ENCODE peak calls at places on chromosomes 6 and 20, in nine cellular contexts. B is HepG2, O is Panc1, Y is K562, P is spleen, N is GM23338, L is transverse colon, H is stomach, V is HL-60. I is an unnamed sample.

GRCh38 chr6:150352321-150353296 is 16.2 kb upstream of the IYD start:
- DNase-seq in H (no peak), Y (peak), N (no peak), O (no peak), B (no peak), L (no peak), P (no peak), V (no peak), I (no peak)

GRCh38 chr20:62136283-62137091 is 6.7 kb downstream of the PSMA7 start:
- DNase-seq in Y (peak), N (peak), H (peak), O (no peak), B (peak), P (peak), V (peak), L (peak), I (no peak)

GRCh38 chr6:551405-551804 is 105.5 kb downstream of the HUS1B start:
- DNase-seq in B (peak), L (no peak), V (no peak), O (no peak), H (no peak), N (peak), Y (peak), P (no peak), I (no peak)

GRCh38 chr20:54464003-54464402 is 11.4 kb upstream of the DOK5 start:
- DNase-seq in L (no peak), Y (no peak), N (no peak), V (no peak), O (no peak), P (no peak), H (no peak), B (no peak), I (no peak)

GRCh38 chr20:3798405-3798768 is 2.3 kb downstream of the CDC25B start:
- DNase-seq in H (no peak), B (no peak), O (no peak), N (no peak), P (peak), V (no peak), Y (no peak), L (no peak), I (no peak)

GRCh38 chr20:6178537-6178936 is 55.7 kb upstream of the FERMT1 start:
- DNase-seq in L (no peak), B (peak), P (no peak), V (no peak), N (peak), H (no peak), O (peak), Y (peak), I (no peak)

GRCh38 chr6:106692112-106692822 is 62.9 kb downstream of the QRSL1 start:
- DNase-seq in Y (no peak), N (peak), P (no peak), L (peak), V (no peak), H (peak), O (no peak), B (no peak), I (no peak)

GRCh38 chr6:135372758-135373157 is 124.8 kb downstream of the AHI1 start:
- DNase-seq in O (no peak), B (no peak), L (no peak), V (no peak), H (no peak), P (no peak), N (no peak), Y (no peak), I (no peak)

GRCh38 chr6:20326422-20326728 is 75.3 kb upstream of the E2F3 start:
- DNase-seq in V (no peak), H (no peak), L (no peak), O (no peak), N (no peak), P (no peak), Y (no peak), B (no peak), I (no peak)

GRCh38 chr20:24695529-24696225 is 226.2 kb downstream of the SYNDIG1 start:
- DNase-seq in O (no peak), B (no peak), Y (no peak), L (no peak), P (no peak), H (peak), V (no peak), N (no peak), I (no peak)

GRCh38 chr6:111743318-111743717 is 129.9 kb downstream of the FYN start:
- DNase-seq in L (no peak), B (no peak), O (no peak), V (no peak), H (no peak), N (no peak), Y (no peak), P (no peak), I (no peak)

GRCh38 chr6:16700202-16700997 is 60.9 kb downstream of the ATXN1 start:
- DNase-seq in O (no peak), L (peak), H (no peak), N (peak), Y (no peak), B (no peak), V (peak), P (no peak), I (no peak)

GRCh38 chr6:20409427-20409971 is 7.8 kb downstream of the E2F3 start:
- DNase-seq in L (peak), B (no peak), O (no peak), Y (peak), P (no peak), H (no peak), N (no peak), V (no peak), I (no peak)

GRCh38 chr6:168193816-168194701 is 115.0 kb upstream of the FRMD1 start:
- DNase-seq in B (peak), V (no peak), L (no peak), P (no peak), Y (peak), O (no peak), N (peak), H (peak), I (no peak)

GRCh38 chr20:34299925-34300806 is 3.0 kb downstream of the AHCY start:
- DNase-seq in N (no peak), O (no peak), H (no peak), L (no peak), Y (peak), V (no peak), P (no peak), B (peak), I (no peak)

GRCh38 chr20:4656491-4656890 is 65.2 kb upstream of the PRND start:
- DNase-seq in O (no peak), B (no peak), P (no peak), Y (no peak), L (no peak), V (no peak), N (no peak), H (no peak), I (no peak)

GRCh38 chr20:46174469-46175126 is 56.5 kb downstream of the CD40 start:
- DNase-seq in P (peak), V (peak), O (peak), N (peak), H (peak), Y (peak), L (peak), B (peak), I (peak)

GRCh38 chr6:155054851-155055250 is 59.7 kb downstream of the TIAM2 start:
- DNase-seq in H (no peak), O (no peak), Y (no peak), P (no peak), B (no peak), V (no peak), L (no peak), N (no peak), I (no peak)

GRCh38 chr6:34305982-34306702 is 57.3 kb upstream of the SMIM29 start:
- DNase-seq in O (no peak), Y (peak), N (no peak), P (no peak), B (peak), H (peak), L (no peak), V (no peak), I (no peak)

GRCh38 chr6:128131566-128131965 is 230.7 kb upstream of the THEMIS start:
- DNase-seq in L (no peak), V (no peak), P (no peak), B (no peak), N (no peak), Y (no peak), O (no peak), H (no peak), I (no peak)

GRCh38 chr20:9926007-9926406 is 87.1 kb upstream of the PAK5 start:
- DNase-seq in B (no peak), O (no peak), Y (no peak), V (no peak), H (no peak), N (no peak), L (no peak), P (no peak), I (no peak)

GRCh38 chr6:159149641-159150040 is 19.6 kb upstream of the FNDC1 start:
- DNase-seq in B (no peak), P (no peak), N (no peak), L (no peak), Y (no peak), V (no peak), O (no peak), H (no peak), I (no peak)

GRCh38 chr6:159806021-159806458 is 6.0 kb downstream of the PNLDC1 start:
- DNase-seq in L (no peak), O (no peak), V (peak), B (peak), H (no peak), Y (no peak), P (peak), N (no peak), I (no peak)

GRCh38 chr20:1465470-1466210 is 1.0 kb downstream of the NSFL1C start:
- DNase-seq in L (no peak), Y (no peak), V (no peak), O (no peak), P (no peak), B (no peak), H (no peak), N (peak), I (no peak)

GRCh38 chr20:5650191-5650691 is 100.0 kb upstream of the SHLD1 start:
- DNase-seq in V (no peak), N (no peak), B (no peak), P (no peak), O (no peak), Y (no peak), H (no peak), L (no peak), I (no peak)

GRCh38 chr6:3247255-3248146 is 11.2 kb upstream of the PSMG4 start:
- DNase-seq in L (peak), N (peak), H (peak), V (no peak), Y (peak), P (no peak), O (no peak), B (peak), I (no peak)

GRCh38 chr6:136608991-136609390 is 58.8 kb upstream of the MAP7 start:
- DNase-seq in N (no peak), H (no peak), B (no peak), V (no peak), P (no peak), Y (no peak), O (no peak), L (no peak), I (no peak)

GRCh38 chr6:169185692-169186485 is 67.8 kb downstream of the THBS2 start:
- DNase-seq in N (no peak), Y (no peak), L (no peak), B (no peak), H (no peak), V (no peak), O (no peak), P (no peak), I (no peak)

GRCh38 chr6:48069280-48069679 is 41.7 kb downstream of the PTCHD4 start:
- DNase-seq in Y (no peak), B (no peak), O (no peak), P (no peak), N (peak), H (no peak), L (no peak), V (no peak), I (no peak)

GRCh38 chr6:100457251-100457990 is 7.3 kb downstream of the SIM1 start:
- DNase-seq in B (no peak), V (no peak), N (peak), O (no peak), P (no peak), L (no peak), H (no peak), Y (no peak), I (no peak)

GRCh38 chr20:8073024-8073832 is 53.7 kb upstream of the TMX4 start:
- DNase-seq in L (no peak), N (peak), V (peak), O (no peak), P (no peak), H (no peak), Y (peak), B (peak), I (no peak)

GRCh38 chr20:62796699-62797491 is 622 bp downstream of the MRGBP start:
- DNase-seq in N (peak), V (no peak), O (no peak), L (no peak), H (no peak), Y (no peak), P (no peak), B (no peak), I (no peak)

GRCh38 chr6:53939830-53940229 is 145.0 kb downstream of the LRRC1 start:
- DNase-seq in N (peak), Y (no peak), P (no peak), V (no peak), O (no peak), B (no peak), L (no peak), H (no peak), I (no peak)

GRCh38 chr20:4457566-4458543 is 263.9 kb upstream of the PRND start:
- DNase-seq in P (no peak), V (no peak), L (no peak), B (no peak), Y (no peak), O (no peak), H (no peak), N (peak), I (no peak)

GRCh38 chr6:144878577-144878976 is 593.4 kb downstream of the UTRN start:
- DNase-seq in N (no peak), Y (no peak), L (no peak), P (no peak), V (no peak), O (no peak), H (no peak), B (no peak), I (no peak)
- TF ChIP-seq POLR2AphosphoS5 in N (no peak), Y (no peak), L (no peak), P (no peak), V (no peak), O (no peak), H (no peak), B (no peak), I (no peak)

GRCh38 chr6:44487611-44488010 is 100.1 kb downstream of the CDC5L start:
- DNase-seq in L (no peak), B (no peak), N (no peak), O (no peak), Y (no peak), P (no peak), V (no peak), H (no peak), I (no peak)

GRCh38 chr6:44487002-44487401 is 99.5 kb downstream of the CDC5L start:
- DNase-seq in N (no peak), V (no peak), L (no peak), O (no peak), B (no peak), Y (no peak), P (no peak), H (no peak), I (no peak)

GRCh38 chr6:44493132-44493531 is 105.6 kb downstream of the CDC5L start:
- DNase-seq in Y (no peak), H (no peak), P (no peak), N (no peak), V (no peak), B (no peak), L (no peak), O (no peak), I (no peak)

GRCh38 chr6:44493593-44493992 is 106.1 kb downstream of the CDC5L start:
- DNase-seq in N (no peak), L (no peak), B (no peak), P (no peak), O (no peak), Y (no peak), V (no peak), H (no peak), I (no peak)

DNA sequence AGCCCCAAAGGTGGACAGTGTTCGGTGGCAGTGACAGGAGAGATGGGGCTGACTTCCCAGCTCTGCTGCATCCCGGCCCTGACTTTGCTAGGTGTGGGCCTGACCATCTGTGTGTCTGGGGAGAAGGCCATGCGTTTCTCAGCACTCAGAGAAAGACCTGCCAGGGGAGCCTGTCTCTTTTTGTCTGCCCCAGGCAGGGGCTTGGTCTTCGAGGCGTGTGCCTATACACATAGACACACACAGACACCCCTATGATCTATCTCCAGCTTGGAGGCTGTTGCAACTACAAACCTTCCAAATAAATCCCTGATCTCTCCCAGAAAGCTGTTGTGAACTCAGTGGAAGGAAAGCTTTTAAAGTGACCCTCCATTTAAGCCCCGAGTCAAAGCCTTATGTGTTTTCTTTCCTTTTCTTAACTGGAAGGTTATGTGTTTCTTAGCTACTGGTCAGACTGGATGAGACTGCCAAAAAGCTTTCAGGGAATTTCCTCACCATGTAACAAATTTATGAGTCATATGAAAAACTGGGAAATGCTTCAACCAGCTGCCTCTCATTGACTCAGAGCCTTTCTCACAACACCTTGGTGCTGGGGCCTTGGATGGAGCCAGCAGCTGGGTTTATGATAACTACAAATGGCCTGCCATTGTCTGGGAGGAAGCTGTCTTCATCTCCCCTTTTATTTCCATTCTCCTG is 102.6 kb downstream of the CDC5L start:
- DNase-seq in V (no peak), Y (no peak), P (no peak), O (peak), H (no peak), B (no peak), N (no peak), L (no peak), I (no peak)
- TF ChIP-seq POLR2AphosphoS5 in V (no peak), Y (no peak), P (no peak), O (no peak), H (peak), B (no peak), N (no peak), L (no peak), I (no peak)

GRCh38 chr6:140043357-140043756 is 668.9 kb upstream of the CITED2 start:
- DNase-seq in V (peak), N (no peak), H (no peak), P (no peak), L (no peak), Y (no peak), B (no peak), O (no peak), I (no peak)

GRCh38 chr6:140040391-140040790 is 665.9 kb upstream of the CITED2 start:
- DNase-seq in H (no peak), N (no peak), P (no peak), Y (no peak), O (no peak), L (no peak), V (no peak), B (no peak), I (no peak)

GRCh38 chr6:140041056-140041455 is 666.6 kb upstream of the CITED2 start:
- DNase-seq in N (no peak), Y (no peak), P (no peak), B (no peak), L (no peak), O (no peak), H (no peak), V (no peak), I (no peak)

GRCh38 chr6:140043762-140044378 is 669.4 kb upstream of the CITED2 start:
- DNase-seq in P (no peak), L (no peak), B (no peak), O (no peak), N (no peak), H (no peak), V (no peak), Y (no peak), I (no peak)

DNA sequence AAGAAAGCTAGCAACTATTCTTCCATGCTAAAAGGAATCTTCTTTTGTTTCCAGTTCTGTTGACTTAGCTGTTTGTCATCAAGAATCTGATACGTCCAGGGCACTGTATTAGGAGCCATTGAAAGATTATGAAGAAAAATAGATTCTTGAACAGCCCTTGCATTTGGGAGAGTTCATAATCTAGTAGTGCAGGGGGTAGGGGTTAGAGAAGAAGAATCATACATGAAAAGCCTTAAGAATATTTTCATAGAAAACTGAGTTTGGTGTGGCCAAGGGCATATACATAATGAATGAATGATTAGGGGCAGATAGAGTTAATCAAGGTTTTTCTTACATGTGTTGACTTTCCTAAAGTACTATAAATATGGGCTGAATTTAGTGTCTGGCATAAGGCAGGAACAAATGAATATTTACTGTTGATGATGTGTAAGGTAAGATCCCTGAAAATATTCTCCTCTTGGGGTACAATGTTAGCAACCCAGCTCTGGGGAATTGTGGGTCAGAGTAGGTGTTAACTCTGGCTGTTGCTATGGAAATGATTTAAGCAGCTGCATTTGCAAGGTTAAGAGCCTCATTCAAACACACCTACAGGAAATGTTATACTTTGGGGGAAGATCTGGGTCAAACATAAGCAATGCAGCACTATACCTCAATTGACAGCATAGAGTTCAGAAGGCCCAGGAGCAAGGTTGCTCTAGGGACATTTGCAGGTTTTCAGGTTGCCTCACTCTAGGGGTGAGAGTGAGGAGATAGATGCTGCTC is 667.3 kb upstream of the CITED2 start:
- DNase-seq in V (no peak), N (no peak), P (no peak), Y (no peak), B (no peak), O (no peak), H (no peak), L (no peak), I (no peak)
- TF ChIP-seq POLR2AphosphoS5 in V (no peak), N (no peak), P (no peak), Y (no peak), B (no peak), O (no peak), H (no peak), L (no peak), I (no peak)

GRCh38 chr6:11235062-11235461 is 2.6 kb upstream of the NEDD9 start:
- DNase-seq in O (no peak), N (no peak), L (no peak), V (no peak), B (no peak), P (no peak), H (no peak), Y (no peak), I (no peak)

GRCh38 chr6:11232968-11233626 is 629 bp upstream of the NEDD9 start:
- DNase-seq in Y (peak), O (no peak), V (peak), B (peak), H (no peak), P (no peak), L (peak), N (peak), I (peak)

GRCh38 chr6:11236351-11236750 is 3.9 kb upstream of the NEDD9 start:
- DNase-seq in L (no peak), O (no peak), H (no peak), P (no peak), B (no peak), Y (no peak), V (no peak), N (no peak), I (no peak)

GRCh38 chr6:11232177-11232967 is at the start of gene NEDD9:
- DNase-seq in V (peak), L (peak), N (peak), B (peak), P (peak), O (peak), H (peak), Y (peak), I (peak)

DNA sequence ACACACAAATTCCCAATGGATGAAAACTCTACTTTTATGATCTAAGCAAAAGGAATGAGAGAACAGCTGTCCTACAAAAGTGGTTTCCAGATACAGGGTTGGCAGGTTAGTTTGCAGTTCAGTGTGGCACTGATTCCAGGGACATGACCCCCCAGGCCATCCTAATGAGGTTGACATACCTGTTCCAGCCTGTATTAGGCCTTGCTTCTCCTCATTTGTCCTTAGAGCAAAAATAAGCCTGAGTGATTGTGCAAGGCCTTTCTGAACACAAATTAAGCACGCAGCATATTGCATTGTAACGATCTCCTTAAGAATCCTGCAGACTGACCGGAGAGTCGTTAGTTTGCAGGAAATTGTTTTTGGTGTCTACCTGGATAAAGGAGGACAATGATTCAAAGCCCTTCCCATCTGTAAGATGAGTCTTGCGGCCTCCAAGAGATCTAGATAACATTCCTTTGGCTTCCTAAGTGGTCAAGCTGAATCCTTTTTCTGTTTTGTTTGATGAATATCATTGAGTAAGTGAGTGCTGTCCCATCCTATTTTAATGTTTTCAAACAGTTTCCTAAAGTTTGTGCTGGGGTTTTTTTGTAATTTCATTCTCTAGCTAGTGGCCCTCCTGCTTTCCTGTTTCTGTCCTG is 1.6 kb upstream of the NEDD9 start:
- DNase-seq in N (no peak), H (no peak), P (no peak), Y (no peak), V (no peak), B (no peak), O (no peak), L (no peak), I (no peak)
- TF ChIP-seq POLR2AphosphoS5 in N (no peak), H (no peak), P (no peak), Y (no peak), V (no peak), B (no peak), O (no peak), L (no peak), I (no peak)

I was measured in GM12892.